ENCODE peak calls at places on chromosomes 5 and 9, in five cellular contexts. One of them, this sample, is unnamed.
A peak's percentile ranks its signal among the peaks of the same experiment; 100 is the strongest.

GRCh38 chr5:111143910-111144309 is 51.8 kb downstream of the WDR36 start:
- DNase-seq in glutamatergic neuron: no peak
- DNase-seq in ovary: peak; percentile 78
- DNase-seq in H1: no peak
- DNase-seq in fibroblast of lung: peak; percentile 97
- DNase-seq in this sample: no peak

GRCh38 chr5:81773148-81773547 is 22.3 kb upstream of the SSBP2 start:
- DNase-seq in glutamatergic neuron: no peak
- DNase-seq in H1: no peak
- DNase-seq in fibroblast of lung: no peak
- DNase-seq in ovary: no peak
- DNase-seq in this sample: no peak

GRCh38 chr5:135308752-135309151 is 90.3 kb downstream of the MACROH2A1 start:
- DNase-seq in H1: no peak
- DNase-seq in glutamatergic neuron: no peak
- DNase-seq in fibroblast of lung: peak; percentile 71
- DNase-seq in ovary: no peak
- DNase-seq in this sample: no peak

GRCh38 chr9:27192291-27192960 is 83.4 kb downstream of the TEK start:
- DNase-seq in glutamatergic neuron: no peak
- DNase-seq in ovary: no peak
- DNase-seq in fibroblast of lung: peak; percentile 68
- DNase-seq in H1: no peak
- DNase-seq in this sample: no peak

GRCh38 chr5:78547171-78547570 is 101.4 kb downstream of the LHFPL2 start:
- DNase-seq in ovary: no peak
- DNase-seq in fibroblast of lung: peak; percentile 71
- DNase-seq in H1: no peak
- DNase-seq in glutamatergic neuron: no peak
- DNase-seq in this sample: no peak

GRCh38 chr9:18274693-18275092 is 199.3 kb upstream of the ADAMTSL1 start:
- DNase-seq in ovary: no peak
- DNase-seq in fibroblast of lung: peak; percentile 33
- DNase-seq in glutamatergic neuron: no peak
- DNase-seq in H1: no peak
- DNase-seq in this sample: no peak

GRCh38 chr5:172173771-172174170 is 14.3 kb downstream of the STK10 start:
- DNase-seq in ovary: no peak
- DNase-seq in glutamatergic neuron: no peak
- DNase-seq in fibroblast of lung: peak; percentile 93
- DNase-seq in H1: no peak
- DNase-seq in this sample: no peak

GRCh38 chr9:107542814-107543213 is 53.2 kb upstream of the KLF4 start:
- DNase-seq in glutamatergic neuron: no peak
- DNase-seq in H1: no peak
- DNase-seq in ovary: no peak
- DNase-seq in fibroblast of lung: no peak
- DNase-seq in this sample: no peak

GRCh38 chr5:151155149-151155776 is 2.3 kb downstream of the ANXA6 start:
- DNase-seq in fibroblast of lung: peak; percentile 33
- DNase-seq in ovary: no peak
- DNase-seq in glutamatergic neuron: no peak
- DNase-seq in H1: no peak
- DNase-seq in this sample: no peak

GRCh38 chr5:76723266-76723665 is 7.3 kb downstream of the F2R start:
- DNase-seq in H1: no peak
- DNase-seq in fibroblast of lung: no peak
- DNase-seq in glutamatergic neuron: no peak
- DNase-seq in ovary: no peak
- DNase-seq in this sample: no peak

GRCh38 chr5:113345261-113345940 is 89.4 kb downstream of the TSSK1B start:
- DNase-seq in fibroblast of lung: peak; percentile 78
- DNase-seq in H1: no peak
- DNase-seq in ovary: no peak
- DNase-seq in glutamatergic neuron: no peak
- DNase-seq in this sample: no peak

GRCh38 chr5:96243862-96244261 is 189.2 kb downstream of the PCSK1 start:
- DNase-seq in glutamatergic neuron: no peak
- DNase-seq in ovary: no peak
- DNase-seq in H1: no peak
- DNase-seq in fibroblast of lung: no peak
- DNase-seq in this sample: no peak

GRCh38 chr9:134413890-134414731 is 87.9 kb downstream of the RXRA start:
- DNase-seq in ovary: no peak
- DNase-seq in glutamatergic neuron: no peak
- DNase-seq in H1: no peak
- DNase-seq in fibroblast of lung: peak; percentile 92
- DNase-seq in this sample: no peak

GRCh38 chr9:137269231-137269772 is 8.2 kb upstream of the TOR4A start:
- DNase-seq in H1: no peak
- DNase-seq in glutamatergic neuron: no peak
- DNase-seq in fibroblast of lung: no peak
- DNase-seq in ovary: no peak
- DNase-seq in this sample: no peak

GRCh38 chr5:54460181-54460919 is 4.9 kb downstream of the HSPB3 start:
- DNase-seq in ovary: no peak
- DNase-seq in H1: no peak
- DNase-seq in fibroblast of lung: peak; percentile 36
- DNase-seq in glutamatergic neuron: no peak
- DNase-seq in this sample: no peak

GRCh38 chr5:133366438-133366837 is 245.9 kb downstream of the FSTL4 start:
- DNase-seq in glutamatergic neuron: no peak
- DNase-seq in H1: no peak
- DNase-seq in fibroblast of lung: no peak
- DNase-seq in ovary: no peak
- DNase-seq in this sample: no peak

GRCh38 chr9:21611896-21612295 is 129.8 kb upstream of the IFNE start:
- DNase-seq in fibroblast of lung: peak; percentile 55
- DNase-seq in H1: no peak
- DNase-seq in glutamatergic neuron: no peak
- DNase-seq in ovary: no peak
- DNase-seq in this sample: no peak

GRCh38 chr5:82595083-82595482 is 316.9 kb upstream of the RPS23 start:
- DNase-seq in fibroblast of lung: no peak
- DNase-seq in H1: no peak
- DNase-seq in glutamatergic neuron: no peak
- DNase-seq in ovary: no peak
- DNase-seq in this sample: no peak

GRCh38 chr9:81868145-81868544 is 60.1 kb upstream of the SPATA31D4 start:
- DNase-seq in H1: no peak
- DNase-seq in fibroblast of lung: peak; percentile 54
- DNase-seq in ovary: no peak
- DNase-seq in glutamatergic neuron: no peak
- DNase-seq in this sample: no peak

GRCh38 chr5:150320048-150320555 is 17.4 kb upstream of the ARSI start:
- DNase-seq in glutamatergic neuron: no peak
- DNase-seq in fibroblast of lung: peak; percentile 90
- DNase-seq in H1: no peak
- DNase-seq in ovary: peak; percentile 54
- DNase-seq in this sample: no peak

GRCh38 chr5:170636836-170637477 is 133.1 kb downstream of the KCNIP1 start:
- DNase-seq in glutamatergic neuron: no peak
- DNase-seq in H1: no peak
- DNase-seq in ovary: no peak
- DNase-seq in fibroblast of lung: no peak
- DNase-seq in this sample: no peak

GRCh38 chr5:19676895-19677294 is 311.1 kb downstream of the CDH18 start:
- DNase-seq in ovary: no peak
- DNase-seq in H1: no peak
- DNase-seq in fibroblast of lung: peak; percentile 71
- DNase-seq in glutamatergic neuron: no peak
- DNase-seq in this sample: no peak

GRCh38 chr9:83572524-83572923 is 34.3 kb upstream of the FRMD3 start:
- DNase-seq in glutamatergic neuron: no peak
- DNase-seq in ovary: no peak
- DNase-seq in fibroblast of lung: peak; percentile 64
- DNase-seq in H1: no peak
- DNase-seq in this sample: no peak

GRCh38 chr9:87596862-87597261 is 99.2 kb downstream of the DAPK1 start:
- DNase-seq in fibroblast of lung: no peak
- DNase-seq in ovary: peak; percentile 66
- DNase-seq in H1: no peak
- DNase-seq in glutamatergic neuron: no peak
- DNase-seq in this sample: no peak

GRCh38 chr5:56190500-56190899 is 42.6 kb downstream of the ANKRD55 start:
- DNase-seq in H1: no peak
- DNase-seq in ovary: no peak
- DNase-seq in glutamatergic neuron: no peak
- DNase-seq in fibroblast of lung: peak; percentile 75
- DNase-seq in this sample: no peak

GRCh38 chr9:14939378-14939777 is 29.1 kb upstream of the FREM1 start:
- DNase-seq in glutamatergic neuron: no peak
- DNase-seq in ovary: no peak
- DNase-seq in fibroblast of lung: no peak
- DNase-seq in H1: no peak
- DNase-seq in this sample: no peak

GRCh38 chr5:176535655-176536131 is 1.5 kb downstream of the RNF44 start:
- DNase-seq in fibroblast of lung: peak; percentile 9
- DNase-seq in ovary: peak; percentile 46
- DNase-seq in glutamatergic neuron: no peak
- DNase-seq in H1: no peak
- DNase-seq in this sample: no peak

GRCh38 chr5:91652678-91653077 is 269.6 kb upstream of the ARRDC3 start:
- DNase-seq in fibroblast of lung: no peak
- DNase-seq in H1: no peak
- DNase-seq in ovary: no peak
- DNase-seq in glutamatergic neuron: no peak
- DNase-seq in this sample: no peak

GRCh38 chr5:178632305-178632704 is 5.5 kb upstream of the CLK4 start:
- DNase-seq in glutamatergic neuron: no peak
- DNase-seq in H1: no peak
- DNase-seq in fibroblast of lung: no peak
- DNase-seq in ovary: no peak
- DNase-seq in this sample: no peak

GRCh38 chr9:98559568-98559967 is 149.2 kb downstream of the GABBR2 start:
- DNase-seq in ovary: no peak
- DNase-seq in fibroblast of lung: no peak
- DNase-seq in glutamatergic neuron: no peak
- DNase-seq in H1: no peak
- DNase-seq in this sample: no peak

GRCh38 chr5:35789732-35790461 is 66.8 kb upstream of the IL7R start:
- DNase-seq in H1: no peak
- DNase-seq in fibroblast of lung: peak; percentile 63
- DNase-seq in glutamatergic neuron: no peak
- DNase-seq in ovary: no peak
- DNase-seq in this sample: no peak

GRCh38 chr9:112970939-112971338 is 41.1 kb downstream of the ZNF883 start:
- DNase-seq in ovary: no peak
- DNase-seq in fibroblast of lung: no peak
- DNase-seq in glutamatergic neuron: no peak
- DNase-seq in H1: no peak
- DNase-seq in this sample: no peak
- TF ChIP-seq CTCF in ovary: no peak
- TF ChIP-seq CTCF in fibroblast of lung: no peak
- TF ChIP-seq CTCF in glutamatergic neuron: no peak
- TF ChIP-seq CTCF in H1: peak; percentile 38
- TF ChIP-seq CTCF in this sample: no peak

GRCh38 chr5:97563258-97563657 is 380.2 kb upstream of the RIOK2 start:
- DNase-seq in glutamatergic neuron: no peak
- DNase-seq in ovary: no peak
- DNase-seq in fibroblast of lung: no peak
- DNase-seq in H1: no peak
- DNase-seq in this sample: no peak

GRCh38 chr5:97554992-97555981 is 372.2 kb upstream of the RIOK2 start:
- DNase-seq in H1: no peak
- DNase-seq in glutamatergic neuron: no peak
- DNase-seq in fibroblast of lung: peak; percentile 73
- DNase-seq in ovary: no peak
- DNase-seq in this sample: no peak

DNA sequence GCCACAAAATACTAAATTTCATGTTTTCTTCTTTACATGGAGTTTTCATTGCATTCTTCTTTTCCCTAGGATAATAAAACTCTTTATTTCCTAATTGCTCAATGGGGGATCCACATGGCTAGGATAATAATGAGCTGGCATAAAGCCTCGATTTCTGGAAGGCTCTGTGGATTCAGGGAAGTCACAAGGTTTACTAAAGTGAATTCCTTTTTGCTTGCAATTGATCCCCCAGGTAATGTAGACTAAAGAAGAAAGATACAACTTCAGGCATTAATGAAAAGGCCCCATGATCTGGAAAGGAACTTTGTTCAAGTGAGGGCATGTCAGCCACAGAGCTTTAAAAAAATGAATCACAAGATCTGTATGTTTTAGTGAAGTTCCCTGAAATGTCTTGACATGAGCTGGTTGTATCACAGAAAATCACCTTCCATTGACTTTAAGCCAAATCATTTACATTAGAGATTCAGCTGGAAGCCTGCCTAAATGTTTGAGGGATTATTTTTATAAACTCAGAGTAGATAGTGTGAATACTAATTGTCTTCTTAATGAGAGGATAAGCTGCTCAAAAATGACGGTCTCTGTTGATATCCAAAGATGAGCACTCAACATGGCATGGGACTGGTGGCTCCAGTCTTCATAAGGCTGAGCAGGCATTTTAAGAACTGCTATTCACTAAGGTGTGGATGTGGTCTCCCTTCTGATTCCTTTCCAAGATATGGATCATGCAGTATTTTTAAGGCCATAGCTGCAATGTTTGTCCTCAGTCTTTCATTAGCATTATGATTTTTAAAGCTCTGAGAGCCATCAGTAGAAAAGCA is 377.3 kb upstream of the RIOK2 start:
- DNase-seq in H1: no peak
- DNase-seq in ovary: no peak
- DNase-seq in glutamatergic neuron: no peak
- DNase-seq in fibroblast of lung: no peak
- DNase-seq in this sample: no peak
- TF ChIP-seq CTCF in H1: no peak
- TF ChIP-seq CTCF in ovary: no peak
- TF ChIP-seq CTCF in glutamatergic neuron: no peak
- TF ChIP-seq CTCF in fibroblast of lung: no peak
- TF ChIP-seq CTCF in this sample: no peak

GRCh38 chr9:130639119-130639485 is 25.3 kb upstream of the PRDM12 start:
- DNase-seq in fibroblast of lung: no peak
- DNase-seq in H1: no peak
- DNase-seq in ovary: no peak
- DNase-seq in glutamatergic neuron: peak; percentile 56
- DNase-seq in this sample: no peak

GRCh38 chr9:130642926-130643325 is 21.5 kb upstream of the PRDM12 start:
- DNase-seq in glutamatergic neuron: no peak
- DNase-seq in fibroblast of lung: no peak
- DNase-seq in H1: no peak
- DNase-seq in ovary: no peak
- DNase-seq in this sample: no peak

GRCh38 chr9:130638278-130639118 is 25.9 kb upstream of the PRDM12 start:
- DNase-seq in H1: no peak
- DNase-seq in glutamatergic neuron: no peak
- DNase-seq in fibroblast of lung: no peak
- DNase-seq in ovary: no peak
- DNase-seq in this sample: no peak

GRCh38 chr9:130639866-130640555 is 24.4 kb upstream of the PRDM12 start:
- DNase-seq in H1: no peak
- DNase-seq in fibroblast of lung: no peak
- DNase-seq in glutamatergic neuron: no peak
- DNase-seq in ovary: no peak
- DNase-seq in this sample: no peak

GRCh38 chr9:130640681-130641080 is 23.7 kb upstream of the PRDM12 start:
- DNase-seq in fibroblast of lung: no peak
- DNase-seq in H1: no peak
- DNase-seq in glutamatergic neuron: no peak
- DNase-seq in ovary: no peak
- DNase-seq in this sample: no peak
- TF ChIP-seq CTCF in fibroblast of lung: no peak
- TF ChIP-seq CTCF in H1: peak; percentile 29
- TF ChIP-seq CTCF in glutamatergic neuron: no peak
- TF ChIP-seq CTCF in ovary: no peak
- TF ChIP-seq CTCF in this sample: no peak

GRCh38 chr9:91949946-91950664 is at the start of gene ROR2:
- DNase-seq in ovary: peak; percentile 85
- DNase-seq in fibroblast of lung: peak; percentile 34
- DNase-seq in glutamatergic neuron: peak; percentile 90
- DNase-seq in H1: peak; percentile 94
- DNase-seq in this sample: peak; percentile 91
- TF ChIP-seq CTCF in ovary: peak; percentile 97
- TF ChIP-seq CTCF in fibroblast of lung: peak; percentile 27
- TF ChIP-seq CTCF in glutamatergic neuron: peak; percentile 75
- TF ChIP-seq CTCF in H1: peak; percentile 84
- TF ChIP-seq CTCF in this sample: peak; percentile 81